ENCODE peak calls at places on chromosomes 6 and 20, in nine cellular contexts. One of them, this sample, is unnamed.

GRCh38 chr6:41269716-41270115 is 16.8 kb downstream of the TREM1 start:
- DNase-seq in activated naive CD4-positive, alpha-beta T cell treated with anti-CD3 and anti-CD28 coated beads, Interleukin-2, amount 50 U/mL, for 16 hours: no peak
- DNase-seq in GM03348: no peak
- DNase-seq in activated CD4-positive, CD25-positive, alpha-beta regulatory T cell: no peak
- DNase-seq in choroid plexus epithelial cell: no peak
- DNase-seq in AG08396: no peak
- DNase-seq in Caki2: no peak
- DNase-seq in foreskin fibroblast: no peak
- DNase-seq in ovary: no peak
- DNase-seq in this sample: no peak

GRCh38 chr6:4103929-4104328 is 25.0 kb upstream of the FAM217A start:
- DNase-seq in activated naive CD4-positive, alpha-beta T cell treated with anti-CD3 and anti-CD28 coated beads, Interleukin-2, amount 50 U/mL, for 16 hours: no peak
- DNase-seq in GM03348: no peak
- DNase-seq in activated CD4-positive, CD25-positive, alpha-beta regulatory T cell: no peak
- DNase-seq in choroid plexus epithelial cell: no peak
- DNase-seq in AG08396: no peak
- DNase-seq in Caki2: no peak
- DNase-seq in foreskin fibroblast: no peak
- DNase-seq in ovary: no peak
- DNase-seq in this sample: no peak

GRCh38 chr20:6277661-6278060 is 154.8 kb upstream of the FERMT1 start:
- DNase-seq in activated naive CD4-positive, alpha-beta T cell treated with anti-CD3 and anti-CD28 coated beads, Interleukin-2, amount 50 U/mL, for 16 hours: no peak
- DNase-seq in GM03348: no peak
- DNase-seq in activated CD4-positive, CD25-positive, alpha-beta regulatory T cell: no peak
- DNase-seq in choroid plexus epithelial cell: peak
- DNase-seq in AG08396: no peak
- DNase-seq in Caki2: no peak
- DNase-seq in foreskin fibroblast: no peak
- DNase-seq in ovary: no peak
- DNase-seq in this sample: no peak

GRCh38 chr6:160450849-160451248 is 102.7 kb downstream of the SLC22A3 start:
- DNase-seq in activated naive CD4-positive, alpha-beta T cell treated with anti-CD3 and anti-CD28 coated beads, Interleukin-2, amount 50 U/mL, for 16 hours: no peak
- DNase-seq in GM03348: no peak
- DNase-seq in activated CD4-positive, CD25-positive, alpha-beta regulatory T cell: no peak
- DNase-seq in choroid plexus epithelial cell: no peak
- DNase-seq in AG08396: no peak
- DNase-seq in Caki2: no peak
- DNase-seq in foreskin fibroblast: no peak
- DNase-seq in ovary: no peak
- DNase-seq in this sample: no peak

GRCh38 chr6:111605100-111605748 is 454 bp downstream of the TRAF3IP2 start:
- DNase-seq in activated naive CD4-positive, alpha-beta T cell treated with anti-CD3 and anti-CD28 coated beads, Interleukin-2, amount 50 U/mL, for 16 hours: peak
- DNase-seq in GM03348: peak
- DNase-seq in activated CD4-positive, CD25-positive, alpha-beta regulatory T cell: no peak
- DNase-seq in choroid plexus epithelial cell: peak
- DNase-seq in AG08396: peak
- DNase-seq in Caki2: peak
- DNase-seq in foreskin fibroblast: peak
- DNase-seq in ovary: peak
- DNase-seq in this sample: no peak

GRCh38 chr6:136641873-136642465 is 91.7 kb upstream of the MAP7 start:
- DNase-seq in activated naive CD4-positive, alpha-beta T cell treated with anti-CD3 and anti-CD28 coated beads, Interleukin-2, amount 50 U/mL, for 16 hours: no peak
- DNase-seq in GM03348: no peak
- DNase-seq in activated CD4-positive, CD25-positive, alpha-beta regulatory T cell: no peak
- DNase-seq in choroid plexus epithelial cell: no peak
- DNase-seq in AG08396: no peak
- DNase-seq in Caki2: no peak
- DNase-seq in foreskin fibroblast: no peak
- DNase-seq in ovary: no peak
- DNase-seq in this sample: no peak

GRCh38 chr6:131729550-131729949 is 18.7 kb upstream of the CTAGE9 start:
- DNase-seq in activated naive CD4-positive, alpha-beta T cell treated with anti-CD3 and anti-CD28 coated beads, Interleukin-2, amount 50 U/mL, for 16 hours: no peak
- DNase-seq in GM03348: peak
- DNase-seq in activated CD4-positive, CD25-positive, alpha-beta regulatory T cell: no peak
- DNase-seq in choroid plexus epithelial cell: no peak
- DNase-seq in AG08396: no peak
- DNase-seq in Caki2: no peak
- DNase-seq in foreskin fibroblast: no peak
- DNase-seq in ovary: no peak
- DNase-seq in this sample: no peak

GRCh38 chr6:65570340-65570739 is 136.7 kb downstream of the EYS start:
- DNase-seq in activated naive CD4-positive, alpha-beta T cell treated with anti-CD3 and anti-CD28 coated beads, Interleukin-2, amount 50 U/mL, for 16 hours: no peak
- DNase-seq in GM03348: no peak
- DNase-seq in activated CD4-positive, CD25-positive, alpha-beta regulatory T cell: no peak
- DNase-seq in choroid plexus epithelial cell: peak
- DNase-seq in AG08396: no peak
- DNase-seq in Caki2: no peak
- DNase-seq in foreskin fibroblast: no peak
- DNase-seq in ovary: no peak
- DNase-seq in this sample: no peak

GRCh38 chr6:149190228-149190831 is 127.2 kb upstream of the TAB2 start:
- DNase-seq in activated naive CD4-positive, alpha-beta T cell treated with anti-CD3 and anti-CD28 coated beads, Interleukin-2, amount 50 U/mL, for 16 hours: peak
- DNase-seq in GM03348: no peak
- DNase-seq in activated CD4-positive, CD25-positive, alpha-beta regulatory T cell: peak
- DNase-seq in choroid plexus epithelial cell: peak
- DNase-seq in AG08396: no peak
- DNase-seq in Caki2: peak
- DNase-seq in foreskin fibroblast: no peak
- DNase-seq in ovary: no peak
- DNase-seq in this sample: no peak

GRCh38 chr20:57387945-57388351 is 3.2 kb upstream of the RBM38 start:
- DNase-seq in activated naive CD4-positive, alpha-beta T cell treated with anti-CD3 and anti-CD28 coated beads, Interleukin-2, amount 50 U/mL, for 16 hours: no peak
- DNase-seq in GM03348: no peak
- DNase-seq in activated CD4-positive, CD25-positive, alpha-beta regulatory T cell: no peak
- DNase-seq in choroid plexus epithelial cell: no peak
- DNase-seq in AG08396: no peak
- DNase-seq in Caki2: no peak
- DNase-seq in foreskin fibroblast: no peak
- DNase-seq in ovary: peak
- DNase-seq in this sample: no peak

GRCh38 chr6:101070044-101070608 is 189.0 kb upstream of the ASCC3 start:
- DNase-seq in activated naive CD4-positive, alpha-beta T cell treated with anti-CD3 and anti-CD28 coated beads, Interleukin-2, amount 50 U/mL, for 16 hours: no peak
- DNase-seq in GM03348: no peak
- DNase-seq in activated CD4-positive, CD25-positive, alpha-beta regulatory T cell: no peak
- DNase-seq in choroid plexus epithelial cell: no peak
- DNase-seq in AG08396: no peak
- DNase-seq in Caki2: no peak
- DNase-seq in foreskin fibroblast: no peak
- DNase-seq in ovary: no peak
- DNase-seq in this sample: no peak

GRCh38 chr20:42846784-42847490 is 342.8 kb downstream of the PTPRT start:
- DNase-seq in activated naive CD4-positive, alpha-beta T cell treated with anti-CD3 and anti-CD28 coated beads, Interleukin-2, amount 50 U/mL, for 16 hours: no peak
- DNase-seq in GM03348: no peak
- DNase-seq in activated CD4-positive, CD25-positive, alpha-beta regulatory T cell: no peak
- DNase-seq in choroid plexus epithelial cell: no peak
- DNase-seq in AG08396: no peak
- DNase-seq in Caki2: no peak
- DNase-seq in foreskin fibroblast: no peak
- DNase-seq in ovary: no peak
- DNase-seq in this sample: no peak

GRCh38 chr6:154404791-154405400 is 48.3 kb upstream of the IPCEF1 start:
- DNase-seq in activated naive CD4-positive, alpha-beta T cell treated with anti-CD3 and anti-CD28 coated beads, Interleukin-2, amount 50 U/mL, for 16 hours: no peak
- DNase-seq in GM03348: peak
- DNase-seq in activated CD4-positive, CD25-positive, alpha-beta regulatory T cell: no peak
- DNase-seq in choroid plexus epithelial cell: peak
- DNase-seq in AG08396: peak
- DNase-seq in Caki2: peak
- DNase-seq in foreskin fibroblast: peak
- DNase-seq in ovary: no peak
- DNase-seq in this sample: peak

GRCh38 chr6:11975353-11975977 is 36.6 kb upstream of the HIVEP1 start:
- DNase-seq in activated naive CD4-positive, alpha-beta T cell treated with anti-CD3 and anti-CD28 coated beads, Interleukin-2, amount 50 U/mL, for 16 hours: no peak
- DNase-seq in GM03348: no peak
- DNase-seq in activated CD4-positive, CD25-positive, alpha-beta regulatory T cell: no peak
- DNase-seq in choroid plexus epithelial cell: no peak
- DNase-seq in AG08396: no peak
- DNase-seq in Caki2: no peak
- DNase-seq in foreskin fibroblast: no peak
- DNase-seq in ovary: no peak
- DNase-seq in this sample: no peak

GRCh38 chr6:16141514-16141913 is 12.6 kb downstream of the MYLIP start:
- DNase-seq in activated naive CD4-positive, alpha-beta T cell treated with anti-CD3 and anti-CD28 coated beads, Interleukin-2, amount 50 U/mL, for 16 hours: no peak
- DNase-seq in GM03348: no peak
- DNase-seq in activated CD4-positive, CD25-positive, alpha-beta regulatory T cell: no peak
- DNase-seq in choroid plexus epithelial cell: no peak
- DNase-seq in AG08396: no peak
- DNase-seq in Caki2: no peak
- DNase-seq in foreskin fibroblast: no peak
- DNase-seq in ovary: no peak
- DNase-seq in this sample: no peak

GRCh38 chr6:43873806-43874714 is 104.0 kb downstream of the VEGFA start:
- DNase-seq in activated naive CD4-positive, alpha-beta T cell treated with anti-CD3 and anti-CD28 coated beads, Interleukin-2, amount 50 U/mL, for 16 hours: no peak
- DNase-seq in GM03348: no peak
- DNase-seq in activated CD4-positive, CD25-positive, alpha-beta regulatory T cell: no peak
- DNase-seq in choroid plexus epithelial cell: no peak
- DNase-seq in AG08396: no peak
- DNase-seq in Caki2: peak
- DNase-seq in foreskin fibroblast: no peak
- DNase-seq in ovary: no peak
- DNase-seq in this sample: no peak

GRCh38 chr20:1994627-1995026 is 769 bp upstream of the PDYN start:
- DNase-seq in activated naive CD4-positive, alpha-beta T cell treated with anti-CD3 and anti-CD28 coated beads, Interleukin-2, amount 50 U/mL, for 16 hours: no peak
- DNase-seq in GM03348: no peak
- DNase-seq in activated CD4-positive, CD25-positive, alpha-beta regulatory T cell: no peak
- DNase-seq in choroid plexus epithelial cell: no peak
- DNase-seq in AG08396: no peak
- DNase-seq in Caki2: no peak
- DNase-seq in foreskin fibroblast: no peak
- DNase-seq in ovary: no peak
- DNase-seq in this sample: no peak

GRCh38 chr20:62945771-62946339 is 6.7 kb upstream of the SLC17A9 start:
- DNase-seq in activated naive CD4-positive, alpha-beta T cell treated with anti-CD3 and anti-CD28 coated beads, Interleukin-2, amount 50 U/mL, for 16 hours: no peak
- DNase-seq in GM03348: no peak
- DNase-seq in activated CD4-positive, CD25-positive, alpha-beta regulatory T cell: no peak
- DNase-seq in choroid plexus epithelial cell: no peak
- DNase-seq in AG08396: no peak
- DNase-seq in Caki2: no peak
- DNase-seq in foreskin fibroblast: no peak
- DNase-seq in ovary: no peak
- DNase-seq in this sample: no peak

GRCh38 chr20:56630086-56630493 is 984 bp downstream of the TFAP2C start:
- DNase-seq in activated naive CD4-positive, alpha-beta T cell treated with anti-CD3 and anti-CD28 coated beads, Interleukin-2, amount 50 U/mL, for 16 hours: no peak
- DNase-seq in GM03348: peak
- DNase-seq in activated CD4-positive, CD25-positive, alpha-beta regulatory T cell: no peak
- DNase-seq in choroid plexus epithelial cell: peak
- DNase-seq in AG08396: peak
- DNase-seq in Caki2: no peak
- DNase-seq in foreskin fibroblast: peak
- DNase-seq in ovary: peak
- DNase-seq in this sample: peak

GRCh38 chr6:107821591-107821990 is 2.5 kb downstream of the SCML4 start:
- DNase-seq in activated naive CD4-positive, alpha-beta T cell treated with anti-CD3 and anti-CD28 coated beads, Interleukin-2, amount 50 U/mL, for 16 hours: no peak
- DNase-seq in GM03348: no peak
- DNase-seq in activated CD4-positive, CD25-positive, alpha-beta regulatory T cell: no peak
- DNase-seq in choroid plexus epithelial cell: no peak
- DNase-seq in AG08396: no peak
- DNase-seq in Caki2: no peak
- DNase-seq in foreskin fibroblast: no peak
- DNase-seq in ovary: no peak
- DNase-seq in this sample: no peak

GRCh38 chr6:62615366-62616015 is 329.5 kb upstream of the KHDRBS2 start:
- DNase-seq in activated naive CD4-positive, alpha-beta T cell treated with anti-CD3 and anti-CD28 coated beads, Interleukin-2, amount 50 U/mL, for 16 hours: no peak
- DNase-seq in GM03348: no peak
- DNase-seq in activated CD4-positive, CD25-positive, alpha-beta regulatory T cell: no peak
- DNase-seq in choroid plexus epithelial cell: no peak
- DNase-seq in AG08396: no peak
- DNase-seq in Caki2: no peak
- DNase-seq in foreskin fibroblast: no peak
- DNase-seq in ovary: no peak
- DNase-seq in this sample: no peak

GRCh38 chr20:38023181-38024085 is 9.8 kb downstream of the TTI1 start:
- DNase-seq in activated naive CD4-positive, alpha-beta T cell treated with anti-CD3 and anti-CD28 coated beads, Interleukin-2, amount 50 U/mL, for 16 hours: no peak
- DNase-seq in GM03348: no peak
- DNase-seq in activated CD4-positive, CD25-positive, alpha-beta regulatory T cell: no peak
- DNase-seq in choroid plexus epithelial cell: peak
- DNase-seq in AG08396: peak
- DNase-seq in Caki2: peak
- DNase-seq in foreskin fibroblast: peak
- DNase-seq in ovary: no peak
- DNase-seq in this sample: peak

GRCh38 chr6:9710574-9710973 is 704.3 kb downstream of the TFAP2A start:
- DNase-seq in activated naive CD4-positive, alpha-beta T cell treated with anti-CD3 and anti-CD28 coated beads, Interleukin-2, amount 50 U/mL, for 16 hours: no peak
- DNase-seq in GM03348: no peak
- DNase-seq in activated CD4-positive, CD25-positive, alpha-beta regulatory T cell: no peak
- DNase-seq in choroid plexus epithelial cell: no peak
- DNase-seq in AG08396: no peak
- DNase-seq in Caki2: peak
- DNase-seq in foreskin fibroblast: no peak
- DNase-seq in ovary: no peak
- DNase-seq in this sample: no peak

GRCh38 chr6:130981409-130981808 is 81.6 kb downstream of the EPB41L2 start:
- DNase-seq in activated naive CD4-positive, alpha-beta T cell treated with anti-CD3 and anti-CD28 coated beads, Interleukin-2, amount 50 U/mL, for 16 hours: no peak
- DNase-seq in GM03348: peak
- DNase-seq in activated CD4-positive, CD25-positive, alpha-beta regulatory T cell: no peak
- DNase-seq in choroid plexus epithelial cell: peak
- DNase-seq in AG08396: peak
- DNase-seq in Caki2: no peak
- DNase-seq in foreskin fibroblast: peak
- DNase-seq in ovary: no peak
- DNase-seq in this sample: no peak

GRCh38 chr6:31723980-31724691 is 963 bp downstream of the MPIG6B start:
- DNase-seq in activated naive CD4-positive, alpha-beta T cell treated with anti-CD3 and anti-CD28 coated beads, Interleukin-2, amount 50 U/mL, for 16 hours: no peak
- DNase-seq in GM03348: no peak
- DNase-seq in activated CD4-positive, CD25-positive, alpha-beta regulatory T cell: no peak
- DNase-seq in choroid plexus epithelial cell: no peak
- DNase-seq in AG08396: no peak
- DNase-seq in Caki2: no peak
- DNase-seq in foreskin fibroblast: no peak
- DNase-seq in ovary: no peak
- DNase-seq in this sample: peak

GRCh38 chr20:44079968-44080560 is 106.9 kb downstream of the JPH2 start:
- DNase-seq in activated naive CD4-positive, alpha-beta T cell treated with anti-CD3 and anti-CD28 coated beads, Interleukin-2, amount 50 U/mL, for 16 hours: no peak
- DNase-seq in GM03348: no peak
- DNase-seq in activated CD4-positive, CD25-positive, alpha-beta regulatory T cell: no peak
- DNase-seq in choroid plexus epithelial cell: peak
- DNase-seq in AG08396: no peak
- DNase-seq in Caki2: no peak
- DNase-seq in foreskin fibroblast: peak
- DNase-seq in ovary: no peak
- DNase-seq in this sample: no peak

GRCh38 chr6:134379086-134379485 is 61.2 kb upstream of the SGK1 start:
- DNase-seq in activated naive CD4-positive, alpha-beta T cell treated with anti-CD3 and anti-CD28 coated beads, Interleukin-2, amount 50 U/mL, for 16 hours: peak
- DNase-seq in GM03348: no peak
- DNase-seq in activated CD4-positive, CD25-positive, alpha-beta regulatory T cell: no peak
- DNase-seq in choroid plexus epithelial cell: no peak
- DNase-seq in AG08396: no peak
- DNase-seq in Caki2: no peak
- DNase-seq in foreskin fibroblast: no peak
- DNase-seq in ovary: no peak
- DNase-seq in this sample: no peak

GRCh38 chr6:146950351-146950835 is 253.8 kb upstream of the STXBP5 start:
- DNase-seq in activated naive CD4-positive, alpha-beta T cell treated with anti-CD3 and anti-CD28 coated beads, Interleukin-2, amount 50 U/mL, for 16 hours: no peak
- DNase-seq in GM03348: no peak
- DNase-seq in activated CD4-positive, CD25-positive, alpha-beta regulatory T cell: no peak
- DNase-seq in choroid plexus epithelial cell: peak
- DNase-seq in AG08396: no peak
- DNase-seq in Caki2: no peak
- DNase-seq in foreskin fibroblast: no peak
- DNase-seq in ovary: no peak
- DNase-seq in this sample: no peak

GRCh38 chr6:131225959-131226358 is 90.7 kb downstream of the AKAP7 start:
- DNase-seq in activated naive CD4-positive, alpha-beta T cell treated with anti-CD3 and anti-CD28 coated beads, Interleukin-2, amount 50 U/mL, for 16 hours: no peak
- DNase-seq in GM03348: no peak
- DNase-seq in activated CD4-positive, CD25-positive, alpha-beta regulatory T cell: no peak
- DNase-seq in choroid plexus epithelial cell: no peak
- DNase-seq in AG08396: no peak
- DNase-seq in Caki2: no peak
- DNase-seq in foreskin fibroblast: no peak
- DNase-seq in ovary: no peak
- DNase-seq in this sample: no peak

GRCh38 chr6:35368038-35368887 is 25.9 kb downstream of the PPARD start:
- DNase-seq in activated naive CD4-positive, alpha-beta T cell treated with anti-CD3 and anti-CD28 coated beads, Interleukin-2, amount 50 U/mL, for 16 hours: no peak
- DNase-seq in GM03348: peak
- DNase-seq in activated CD4-positive, CD25-positive, alpha-beta regulatory T cell: no peak
- DNase-seq in choroid plexus epithelial cell: peak
- DNase-seq in AG08396: peak
- DNase-seq in Caki2: peak
- DNase-seq in foreskin fibroblast: peak
- DNase-seq in ovary: no peak
- DNase-seq in this sample: no peak

GRCh38 chr20:2922957-2923356 is 49.7 kb downstream of the PTPRA start:
- DNase-seq in activated naive CD4-positive, alpha-beta T cell treated with anti-CD3 and anti-CD28 coated beads, Interleukin-2, amount 50 U/mL, for 16 hours: no peak
- DNase-seq in GM03348: no peak
- DNase-seq in activated CD4-positive, CD25-positive, alpha-beta regulatory T cell: no peak
- DNase-seq in choroid plexus epithelial cell: no peak
- DNase-seq in AG08396: no peak
- DNase-seq in Caki2: no peak
- DNase-seq in foreskin fibroblast: no peak
- DNase-seq in ovary: no peak
- DNase-seq in this sample: no peak

This sample was measured in osteoblast.